ENCODE peak calls at places on chromosome 15, in five cellular contexts. Y is H9, O is IMR-90, X is mesendoderm, I is H1. K is an unnamed sample.

GRCh38 chr15:71701808-71702207 is 108.5 kb upstream of the NR2E3 start:
- DNase-seq in Y (no peak), O (no peak), X (no peak), I (no peak), K (no peak)

GRCh38 chr15:37995461-37996347 is 61.3 kb downstream of the TMCO5A start:
- DNase-seq in Y (no peak), O (peak), X (peak), I (no peak), K (peak)

GRCh38 chr15:74365619-74366445 is 1.6 kb downstream of the CYP11A1 start:
- DNase-seq in Y (peak), O (peak), X (peak), I (peak), K (peak)

GRCh38 chr15:70853270-70853854 is 595 bp downstream of the LARP6 start:
- DNase-seq in Y (peak), O (peak), X (peak), I (peak), K (peak)

GRCh38 chr15:60004846-60005351 is 788 bp downstream of the FOXB1 start:
- DNase-seq in Y (peak), O (peak), X (peak), I (no peak), K (peak)

GRCh38 chr15:90660195-90660995 is 56.8 kb upstream of the BLM start:
- DNase-seq in Y (peak), O (peak), X (peak), I (no peak), K (no peak)

GRCh38 chr15:51750186-51750585 is 1.2 kb upstream of the TMOD2 start:
- DNase-seq in Y (no peak), O (no peak), X (no peak), I (no peak), K (no peak)

GRCh38 chr15:100108846-100109245 is 232.9 kb downstream of the ADAMTS17 start:
- DNase-seq in Y (no peak), O (no peak), X (no peak), I (no peak), K (no peak)

GRCh38 chr15:30038667-30039523 is 43.9 kb upstream of the GOLGA8J start:
- DNase-seq in Y (no peak), O (no peak), X (no peak), I (no peak), K (no peak)

GRCh38 chr15:61227269-61228024 is 1.7 kb downstream of the RORA start:
- DNase-seq in Y (peak), O (peak), X (peak), I (no peak), K (peak)

GRCh38 chr15:36888018-36888992 is 212.0 kb downstream of the MEIS2 start:
- DNase-seq in Y (no peak), O (no peak), X (peak), I (peak), K (peak)

GRCh38 chr15:70264014-70264492 is 166.3 kb upstream of the TLE3 start:
- DNase-seq in Y (no peak), O (no peak), X (no peak), I (no peak), K (no peak)

GRCh38 chr15:38195191-38195901 is 57.3 kb upstream of the SPRED1 start:
- DNase-seq in Y (no peak), O (peak), X (no peak), I (no peak), K (no peak)

GRCh38 chr15:69666921-69667811 is 214.5 kb downstream of the RPLP1 start:
- DNase-seq in Y (no peak), O (no peak), X (no peak), I (no peak), K (no peak)

GRCh38 chr15:94230436-94230885 is 900 bp upstream of the MCTP2 start:
- DNase-seq in Y (no peak), O (no peak), X (no peak), I (no peak), K (peak)

GRCh38 chr15:28101983-28102441 is 2.9 kb upstream of the OCA2 start:
- DNase-seq in Y (peak), O (no peak), X (no peak), I (no peak), K (no peak)

GRCh38 chr15:73082719-73083275 is 30.5 kb downstream of the NEO1 start:
- DNase-seq in Y (no peak), O (no peak), X (no peak), I (no peak), K (no peak)

GRCh38 chr15:89642106-89642505 is 13.2 kb downstream of the KIF7 start:
- DNase-seq in Y (no peak), O (no peak), X (no peak), I (no peak), K (no peak)

GRCh38 chr15:42908538-42908937 is 12.0 kb downstream of the TTBK2 start:
- DNase-seq in Y (no peak), O (no peak), X (no peak), I (no peak), K (no peak)

GRCh38 chr15:92693922-92694331 is 38.4 kb upstream of the FAM174B start:
- DNase-seq in Y (peak), O (peak), X (peak), I (peak), K (peak)

GRCh38 chr15:27324871-27325270 is 353.9 kb downstream of the GABRG3 start:
- DNase-seq in Y (no peak), O (no peak), X (no peak), I (no peak), K (no peak)

GRCh38 chr15:57635300-57635944 is 43.7 kb downstream of the MYZAP start:
- DNase-seq in Y (no peak), O (no peak), X (peak), I (no peak), K (no peak)

GRCh38 chr15:31476866-31477265 is 150.2 kb downstream of the KLF13 start:
- DNase-seq in Y (peak), O (no peak), X (no peak), I (no peak), K (no peak)

GRCh38 chr15:89770041-89770440 is 6.1 kb upstream of the MESP2 start:
- DNase-seq in Y (no peak), O (peak), X (no peak), I (no peak), K (no peak)

GRCh38 chr15:49323207-49323606 is 99.8 kb upstream of the FGF7 start:
- DNase-seq in Y (no peak), O (no peak), X (no peak), I (no peak), K (no peak)
- H3K23ac ChIP-seq in Y (no peak), O (no peak), X (no peak), I (no peak), K (no peak)

DNA sequence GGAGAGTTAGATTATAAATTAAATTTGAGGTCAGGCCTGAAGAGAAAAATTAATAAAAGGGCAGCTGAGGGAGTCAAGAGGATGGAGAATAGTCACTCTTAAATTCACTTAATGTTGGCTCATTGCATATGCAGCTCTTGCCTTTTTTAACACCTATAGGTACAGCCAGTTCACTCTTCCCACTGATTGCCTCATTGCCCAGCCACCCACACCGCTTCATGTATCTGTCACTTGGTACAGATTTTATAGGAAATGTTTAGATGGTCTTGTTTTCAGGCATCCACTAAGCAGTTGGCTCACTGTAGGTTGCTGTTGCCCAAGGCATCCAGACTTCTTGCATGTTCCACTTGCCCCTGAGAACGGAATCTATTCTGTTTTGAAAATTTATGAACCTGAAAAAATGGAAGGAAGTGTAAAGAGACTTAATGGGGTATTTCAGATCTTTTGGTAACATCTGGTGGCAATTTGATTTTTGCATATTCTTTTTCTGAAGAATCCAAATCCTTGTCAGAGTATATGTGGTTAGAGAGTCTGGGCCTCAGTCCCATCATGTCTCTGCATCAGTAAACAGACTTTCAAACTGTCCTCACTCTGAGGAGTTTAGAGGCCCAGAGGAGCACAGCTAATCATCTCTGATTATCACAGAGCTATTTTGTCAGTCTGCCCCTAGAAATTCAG is 151.9 kb downstream of the RBPMS2 start:
- DNase-seq in Y (no peak), O (peak), X (no peak), I (no peak), K (no peak)
- H3K27ac ChIP-seq in Y (no peak), O (no peak), X (no peak), I (no peak), K (no peak)

DNA sequence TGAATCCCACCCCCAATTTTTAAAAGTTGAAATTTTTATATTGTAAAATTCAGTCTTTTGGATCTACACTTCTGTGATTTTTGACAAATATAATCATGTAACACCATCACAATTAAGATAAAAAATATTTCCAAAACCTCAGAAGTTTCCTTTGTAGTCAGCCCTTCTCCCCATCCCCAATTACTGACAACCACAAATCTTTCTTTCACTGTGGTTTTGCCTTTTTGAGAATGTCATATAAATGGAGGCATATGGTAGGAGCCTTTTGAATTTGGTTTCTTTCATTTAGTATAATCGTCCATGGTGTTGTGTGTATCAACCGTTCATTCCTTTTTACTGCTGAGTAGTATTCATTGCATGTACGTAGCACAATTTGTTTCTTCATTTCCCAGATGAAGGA is 7.9 kb upstream of the CILP start:
- DNase-seq in Y (no peak), O (no peak), X (no peak), I (no peak), K (no peak)
- H3K23ac ChIP-seq in Y (no peak), O (no peak), X (no peak), I (no peak), K (no peak)

DNA sequence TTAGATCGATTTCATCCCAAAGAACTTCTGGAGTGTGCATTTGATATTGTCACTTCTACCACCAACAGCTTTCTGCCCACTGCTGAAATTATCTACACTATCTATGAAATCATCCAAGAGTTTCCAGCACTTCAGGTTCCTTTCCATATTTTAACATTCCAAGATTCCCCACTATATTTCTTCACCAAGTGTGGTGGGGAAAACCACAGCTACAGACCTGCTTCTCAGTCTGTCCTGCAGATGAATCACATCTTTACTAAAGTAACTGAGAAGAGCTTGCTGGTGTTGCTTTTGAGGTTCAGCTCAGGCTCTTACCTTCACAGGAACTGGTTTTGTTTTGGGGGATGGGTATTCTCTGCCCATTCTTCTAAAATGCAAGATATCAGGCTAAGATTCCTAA is 30.9 kb downstream of the SRP14 start:
- DNase-seq in Y (no peak), O (peak), X (no peak), I (no peak), K (no peak)
- H3K27ac ChIP-seq in Y (no peak), O (no peak), X (no peak), I (no peak), K (no peak)

GRCh38 chr15:48395532-48396011 is 64.3 kb downstream of the DUT start:
- DNase-seq in Y (no peak), O (peak), X (no peak), I (no peak), K (no peak)

GRCh38 chr15:48396020-48396419 is 64.8 kb downstream of the DUT start:
- DNase-seq in Y (no peak), O (no peak), X (peak), I (no peak), K (no peak)

GRCh38 chr15:48402778-48403177 is 71.5 kb downstream of the DUT start:
- DNase-seq in Y (no peak), O (no peak), X (no peak), I (no peak), K (no peak)

GRCh38 chr15:48397841-48398240 is 66.6 kb downstream of the DUT start:
- DNase-seq in Y (no peak), O (no peak), X (no peak), I (no peak), K (no peak)

GRCh38 chr15:48400086-48400485 is 68.9 kb downstream of the DUT start:
- DNase-seq in Y (no peak), O (peak), X (no peak), I (peak), K (no peak)
- H3K23ac ChIP-seq in Y (no peak), O (no peak), X (no peak), I (no peak), K (no peak)